ENCODE peak calls at places on chromosome 15, in four cellular contexts. X is CD8-positive, alpha-beta memory T cell; J is A549; V is stomach. M is an unnamed sample.

GRCh38 chr15:52496776-52497470 is 31.8 kb downstream of the MYO5A start:
- DNase-seq in X (no peak), J (peak; percentile 44), V (no peak), M (no peak)

GRCh38 chr15:60469893-60470641 is 8.9 kb downstream of the ICE2 start:
- DNase-seq in X (no peak), J (peak; percentile 74), V (no peak), M (peak; percentile 65)

GRCh38 chr15:43249699-43250203 is 17.0 kb downstream of the TGM5 start:
- DNase-seq in X (no peak), J (no peak), V (no peak), M (no peak)

GRCh38 chr15:30923429-30923828 is 19.7 kb downstream of the FAN1 start:
- DNase-seq in X (no peak), J (no peak), V (peak; percentile 50), M (no peak)

GRCh38 chr15:47803767-47804166 is 86.5 kb downstream of the SEMA6D start:
- DNase-seq in X (no peak), J (no peak), V (no peak), M (no peak)

GRCh38 chr15:47466357-47466756 is 250.9 kb upstream of the SEMA6D start:
- DNase-seq in X (no peak), J (no peak), V (no peak), M (peak; percentile 6)

GRCh38 chr15:98231696-98232440 is 271.4 kb downstream of the ARRDC4 start:
- DNase-seq in X (no peak), J (no peak), V (no peak), M (no peak)

GRCh38 chr15:91824256-91824655 is 29.3 kb upstream of the SLCO3A1 start:
- DNase-seq in X (no peak), J (no peak), V (no peak), M (no peak)

GRCh38 chr15:47401427-47401826 is 315.9 kb upstream of the SEMA6D start:
- DNase-seq in X (no peak), J (no peak), V (no peak), M (no peak)

GRCh38 chr15:99424978-99425665 is 140.7 kb upstream of the MEF2A start:
- DNase-seq in X (no peak), J (no peak), V (no peak), M (no peak)

GRCh38 chr15:40829155-40829554 is 647 bp upstream of the PPP1R14D start:
- DNase-seq in X (no peak), J (no peak), V (no peak), M (peak; percentile 84)

GRCh38 chr15:100759116-100759515 is 120.5 kb upstream of the ALDH1A3 start:
- DNase-seq in X (no peak), J (peak; percentile 46), V (no peak), M (no peak)

GRCh38 chr15:98085003-98085639 is 124.6 kb downstream of the ARRDC4 start:
- DNase-seq in X (no peak), J (peak; percentile 71), V (peak; percentile 47), M (peak; percentile 72)

GRCh38 chr15:89770041-89770440 is 6.1 kb upstream of the MESP2 start:
- DNase-seq in X (no peak), J (no peak), V (no peak), M (no peak)

GRCh38 chr15:89899303-89899946 is 5.6 kb upstream of the AP3S2 start:
- DNase-seq in X (no peak), J (no peak), V (no peak), M (peak; percentile 81)

GRCh38 chr15:89105147-89105546 is 16.9 kb downstream of the ABHD2 start:
- DNase-seq in X (no peak), J (peak; percentile 75), V (no peak), M (no peak)

GRCh38 chr15:96285306-96285705 is 45.2 kb upstream of the NR2F2 start:
- DNase-seq in X (no peak), J (no peak), V (no peak), M (no peak)

GRCh38 chr15:31216210-31216911 is 110.3 kb upstream of the KLF13 start:
- DNase-seq in X (peak; percentile 64), J (peak; percentile 94), V (peak; percentile 93), M (peak; percentile 97)

GRCh38 chr15:79978694-79979519 is 7.9 kb upstream of the BCL2A1 start:
- DNase-seq in X (no peak), J (no peak), V (no peak), M (peak; percentile 61)

GRCh38 chr15:92821491-92822116 is 78.5 kb upstream of the CHD2 start:
- DNase-seq in X (no peak), J (no peak), V (no peak), M (no peak)

GRCh38 chr15:37941779-37942178 is 7.3 kb downstream of the TMCO5A start:
- DNase-seq in X (no peak), J (no peak), V (no peak), M (no peak)

GRCh38 chr15:90934949-90935751 is at the start of gene UNC45A:
- DNase-seq in X (peak; percentile 93), J (peak; percentile 88), V (peak; percentile 97), M (peak; percentile 97)

GRCh38 chr15:49031764-49032270 is 14.4 kb downstream of the SECISBP2L start:
- DNase-seq in X (no peak), J (no peak), V (no peak), M (no peak)

GRCh38 chr15:56496635-56497034 is 31.7 kb upstream of the MNS1 start:
- DNase-seq in X (no peak), J (peak; percentile 75), V (no peak), M (peak; percentile 66)

GRCh38 chr15:94174399-94174802 is 57.0 kb upstream of the MCTP2 start:
- DNase-seq in X (no peak), J (no peak), V (no peak), M (no peak)

GRCh38 chr15:86432861-86433260 is 353.2 kb downstream of the AGBL1 start:
- DNase-seq in X (no peak), J (no peak), V (no peak), M (peak; percentile 13)

GRCh38 chr15:49215768-49216739 is 46.0 kb downstream of the GALK2 start:
- DNase-seq in X (no peak), J (peak; percentile 19), V (peak; percentile 43), M (peak; percentile 12)

GRCh38 chr15:101689901-101690300 is 34.4 kb downstream of the TARS3 start:
- DNase-seq in X (no peak), J (no peak), V (no peak), M (no peak)

GRCh38 chr15:52862657-52863056 is 72.5 kb upstream of the ONECUT1 start:
- DNase-seq in X (no peak), J (no peak), V (no peak), M (no peak)

GRCh38 chr15:73934281-73934680 is 8.0 kb downstream of the LOXL1 start:
- DNase-seq in X (no peak), J (no peak), V (no peak), M (peak; percentile 45)

GRCh38 chr15:83515171-83515570 is 68.0 kb downstream of the SH3GL3 start:
- DNase-seq in X (no peak), J (no peak), V (no peak), M (no peak)

GRCh38 chr15:74504418-74504817 is 36.6 kb upstream of the ARID3B start:
- DNase-seq in X (no peak), J (no peak), V (no peak), M (no peak)

GRCh38 chr15:100723323-100723801 is 121.0 kb downstream of the ASB7 start:
- DNase-seq in X (no peak), J (no peak), V (no peak), M (no peak)

GRCh38 chr15:25859838-25860645 is 3.1 kb downstream of the ATP10A start:
- DNase-seq in X (no peak), J (no peak), V (peak; percentile 56), M (peak; percentile 10)

GRCh38 chr15:81278306-81279029 is 45.5 kb downstream of the STARD5 start:
- DNase-seq in X (no peak), J (no peak), V (no peak), M (no peak)

GRCh38 chr15:26091184-26091583 is 228.1 kb upstream of the ATP10A start:
- DNase-seq in X (no peak), J (no peak), V (no peak), M (no peak)

GRCh38 chr15:32840481-32841245 is 122.9 kb downstream of the GREM1 start:
- DNase-seq in X (no peak), J (no peak), V (no peak), M (no peak)

GRCh38 chr15:73948982-73949381 is 22.7 kb downstream of the LOXL1 start:
- DNase-seq in X (no peak), J (no peak), V (no peak), M (no peak)

GRCh38 chr15:63349621-63350020 is 32.0 kb downstream of the CA12 start:
- DNase-seq in X (no peak), J (no peak), V (no peak), M (no peak)
- H3K4me1 ChIP-seq in X (no peaks in the 10 kb centered on the region), J (peaks cover 79% of the 10 kb centered on the region), V (peaks cover 11% of the 10 kb centered on the region), M (peaks cover 6% of the 10 kb centered on the region)

DNA sequence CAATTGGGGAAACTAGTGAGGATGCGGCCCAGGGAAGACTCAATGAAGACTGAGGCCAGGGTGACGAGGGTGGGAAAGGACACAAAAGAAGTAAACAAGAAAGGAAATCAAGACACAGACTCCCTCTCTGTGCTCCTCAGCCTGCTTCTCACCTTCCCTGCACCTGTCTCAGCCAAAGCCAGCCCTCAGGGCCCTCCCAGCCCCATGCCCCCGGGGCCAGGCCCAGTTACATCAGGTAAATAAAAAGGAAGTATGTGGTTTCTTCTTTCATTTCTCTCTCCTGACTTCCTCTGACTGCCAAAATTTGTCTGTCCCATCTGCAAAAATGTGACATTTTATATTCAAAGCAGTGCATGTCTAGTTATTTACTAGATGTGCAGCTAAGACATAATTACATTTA is 328.0 kb downstream of the UACA start:
- DNase-seq in X (no peak), J (no peak), V (no peak), M (no peak)
- H3K27ac ChIP-seq in X (no peak overlapping the region), J (no peak overlapping the region), V (peak overlapping the region; percentile 50), M (no peak overlapping the region)

GRCh38 chr15:78049691-78050440 is 27.6 kb downstream of the TBC1D2B start:
- DNase-seq in X (peak; percentile 33), J (no peak), V (no peak), M (peak; percentile 51)
- H3K4me3 ChIP-seq in X (peak overlapping the region; percentile 38), J (no peak overlapping the region), V (no peak overlapping the region), M (no peak overlapping the region)

GRCh38 chr15:57772223-57772957 is 65.9 kb downstream of the POLR2M start:
- DNase-seq in X (no peak), J (no peak), V (no peak), M (no peak)
- H3K4me1 ChIP-seq in X (peaks cover 3% of the 10 kb centered on the region), J (no peaks in the 10 kb centered on the region), V (no peaks in the 10 kb centered on the region), M (no peaks in the 10 kb centered on the region)

DNA sequence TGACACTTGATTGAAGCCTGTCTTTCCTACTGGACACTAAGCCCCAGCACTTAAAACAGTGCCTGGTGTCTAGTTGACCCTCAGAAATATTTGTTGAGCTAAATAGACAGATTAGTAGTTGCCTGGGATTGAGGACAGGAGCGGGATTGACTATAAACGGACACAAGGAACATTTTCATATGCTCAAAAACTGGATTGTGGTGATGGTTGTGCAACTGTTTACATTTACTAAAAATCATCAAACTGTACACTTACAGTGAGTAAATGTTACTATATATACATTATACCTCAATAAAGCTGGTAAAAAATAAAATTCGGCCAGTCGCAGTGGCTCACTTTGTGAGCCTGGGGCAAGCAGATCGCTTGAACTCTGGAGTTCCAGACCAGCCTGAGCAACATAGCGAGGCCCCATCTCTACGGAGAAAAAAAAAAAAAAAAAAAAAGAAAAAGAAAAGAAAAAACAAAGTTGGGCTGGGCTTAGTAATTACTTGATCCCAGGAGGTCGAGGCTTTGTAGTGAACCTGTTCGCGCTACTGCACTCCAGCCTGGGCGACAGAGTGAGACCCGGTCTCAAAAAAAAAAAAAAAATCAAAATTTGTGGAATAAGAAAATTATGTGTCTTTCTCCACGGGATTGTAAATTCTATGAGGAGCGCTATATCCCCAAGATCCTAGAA is 632 bp upstream of the IDH3A start:
- DNase-seq in X (no peak), J (no peak), V (peak; percentile 5), M (no peak)
- H3K27ac ChIP-seq in X (peak overlapping the region; percentile 68), J (peak overlapping the region; percentile 80), V (peak overlapping the region; percentile 92), M (peak overlapping the region; percentile 51)

M was measured in small intestine.